ENCODE peak calls at places on chromosomes 7 and 10, in six cellular contexts. One of them, this sample, is unnamed.

GRCh38 chr10:117518246-117518645 is 24.3 kb upstream of the EMX2 start:
- DNase-seq in NT2/D1: no peak
- DNase-seq in NCI-H2081: no peak
- DNase-seq in hepatocyte: no peak
- DNase-seq in stimulated activated CD8-positive, alpha-beta memory T cell treated with anti-CD3 and anti-CD28 coated beads, Interleukin-4, amount 100 ng/mL, for 24 hours: no peak
- DNase-seq in CD4-positive, alpha-beta memory T cell: no peak
- DNase-seq in this sample: no peak

GRCh38 chr7:111622084-111622483 is 59.8 kb upstream of the IMMP2L start:
- DNase-seq in NT2/D1: no peak
- DNase-seq in NCI-H2081: no peak
- DNase-seq in hepatocyte: no peak
- DNase-seq in stimulated activated CD8-positive, alpha-beta memory T cell treated with anti-CD3 and anti-CD28 coated beads, Interleukin-4, amount 100 ng/mL, for 24 hours: no peak
- DNase-seq in CD4-positive, alpha-beta memory T cell: no peak
- DNase-seq in this sample: no peak

GRCh38 chr7:16753932-16754571 is 497 bp downstream of the TSPAN13 start:
- DNase-seq in NT2/D1: peak
- DNase-seq in NCI-H2081: peak
- DNase-seq in hepatocyte: peak
- DNase-seq in stimulated activated CD8-positive, alpha-beta memory T cell treated with anti-CD3 and anti-CD28 coated beads, Interleukin-4, amount 100 ng/mL, for 24 hours: no peak
- DNase-seq in CD4-positive, alpha-beta memory T cell: no peak
- DNase-seq in this sample: no peak

GRCh38 chr7:141272417-141272816 is 198.6 kb downstream of the TMEM178B start:
- DNase-seq in NT2/D1: no peak
- DNase-seq in NCI-H2081: no peak
- DNase-seq in hepatocyte: no peak
- DNase-seq in stimulated activated CD8-positive, alpha-beta memory T cell treated with anti-CD3 and anti-CD28 coated beads, Interleukin-4, amount 100 ng/mL, for 24 hours: no peak
- DNase-seq in CD4-positive, alpha-beta memory T cell: no peak
- DNase-seq in this sample: no peak

GRCh38 chr10:101158101-101159058 is 27.3 kb downstream of the TLX1 start:
- DNase-seq in NT2/D1: no peak
- DNase-seq in NCI-H2081: no peak
- DNase-seq in hepatocyte: no peak
- DNase-seq in stimulated activated CD8-positive, alpha-beta memory T cell treated with anti-CD3 and anti-CD28 coated beads, Interleukin-4, amount 100 ng/mL, for 24 hours: no peak
- DNase-seq in CD4-positive, alpha-beta memory T cell: no peak
- DNase-seq in this sample: no peak

GRCh38 chr7:38070718-38071117 is 107.3 kb upstream of the STARD3NL start:
- DNase-seq in NT2/D1: peak
- DNase-seq in NCI-H2081: peak
- DNase-seq in hepatocyte: peak
- DNase-seq in stimulated activated CD8-positive, alpha-beta memory T cell treated with anti-CD3 and anti-CD28 coated beads, Interleukin-4, amount 100 ng/mL, for 24 hours: no peak
- DNase-seq in CD4-positive, alpha-beta memory T cell: no peak
- DNase-seq in this sample: no peak

GRCh38 chr10:27997865-27998177 is 1.1 kb downstream of the ODAD2 start:
- DNase-seq in NT2/D1: no peak
- DNase-seq in NCI-H2081: no peak
- DNase-seq in hepatocyte: no peak
- DNase-seq in stimulated activated CD8-positive, alpha-beta memory T cell treated with anti-CD3 and anti-CD28 coated beads, Interleukin-4, amount 100 ng/mL, for 24 hours: no peak
- DNase-seq in CD4-positive, alpha-beta memory T cell: no peak
- DNase-seq in this sample: no peak

GRCh38 chr7:86904949-86905834 is 154.3 kb downstream of the ELAPOR2 start:
- DNase-seq in NT2/D1: peak
- DNase-seq in NCI-H2081: peak
- DNase-seq in hepatocyte: peak
- DNase-seq in stimulated activated CD8-positive, alpha-beta memory T cell treated with anti-CD3 and anti-CD28 coated beads, Interleukin-4, amount 100 ng/mL, for 24 hours: no peak
- DNase-seq in CD4-positive, alpha-beta memory T cell: no peak
- DNase-seq in this sample: peak

GRCh38 chr10:125455855-125456254 is 227.1 kb downstream of the TEX36 start:
- DNase-seq in NT2/D1: no peak
- DNase-seq in NCI-H2081: no peak
- DNase-seq in hepatocyte: no peak
- DNase-seq in stimulated activated CD8-positive, alpha-beta memory T cell treated with anti-CD3 and anti-CD28 coated beads, Interleukin-4, amount 100 ng/mL, for 24 hours: no peak
- DNase-seq in CD4-positive, alpha-beta memory T cell: no peak
- DNase-seq in this sample: no peak